ENCODE peak calls at places on chromosomes 11 and 22, in four cellular contexts. Q is HepG2; F is tibial artery; H is activated CD4-positive, alpha-beta T cell treated with anti-CD3 and anti-CD28 coated beads, Interleukin-2, amount 10 ng/mL, durations not matched to agents 7 days and 5 days. U is an unnamed sample.

GRCh38 chr22:45212992-45213751 is 27.5 kb downstream of the KIAA0930 start:
- DNase-seq in H (no peak), Q (no peak), F (peak), U (no peak)

GRCh38 chr11:65885808-65886536 is 2.3 kb downstream of the FIBP start:
- DNase-seq in Q (no peak), H (no peak), F (no peak), U (no peak)

GRCh38 chr22:20244744-20245576 is 23.2 kb downstream of the RTN4R start:
- DNase-seq in H (peak), F (no peak), Q (no peak), U (no peak)

GRCh38 chr11:79512706-79513469 is 72.1 kb upstream of the TENM4 start:
- DNase-seq in H (no peak), Q (no peak), F (no peak), U (no peak)

GRCh38 chr11:92022499-92022898 is 202.1 kb upstream of the FAT3 start:
- DNase-seq in Q (no peak), H (no peak), F (no peak), U (no peak)

GRCh38 chr11:69638941-69639681 is 1.8 kb upstream of the CCND1 start:
- DNase-seq in Q (peak), H (no peak), F (peak), U (peak)

GRCh38 chr11:9039194-9039593 is 35.4 kb upstream of the NRIP3 start:
- DNase-seq in H (no peak), Q (no peak), F (no peak), U (no peak)

GRCh38 chr11:34907934-34908593 is 8.1 kb downstream of the APIP start:
- DNase-seq in F (no peak), Q (no peak), H (no peak), U (no peak)

GRCh38 chr11:123429851-123430735 is at the start of gene GRAMD1B:
- DNase-seq in Q (no peak), H (peak), F (no peak), U (peak)

U was measured in MM.1S.